ENCODE peak calls at places on chromosomes 7 and 10, in ten cellular contexts. F is right lobe of liver, I is AG04450, Y is endodermal cell, C is brain microvascular endothelial cell, M is chondrocyte, T is neural crest cell, V is heart left ventricle, R is PC-9, B is mesothelial cell of epicardium. Q is an unnamed sample.
A peak's percentile ranks its signal among the peaks of the same experiment; 100 is the strongest.

GRCh38 chr7:1397491-1398327 is 61.6 kb downstream of the MICALL2 start:
- DNase-seq in F (no peak), I (no peak), Y (no peak), C (peak; percentile 16), M (no peak), T (no peak), V (no peak), R (no peak), B (no peak), Q (no peak)

GRCh38 chr7:91772100-91772794 is 108.3 kb downstream of the MTERF1 start:
- DNase-seq in F (no peak), I (no peak), Y (no peak), C (peak; percentile 6), M (no peak), T (no peak), V (no peak), R (no peak), B (no peak), Q (no peak)

GRCh38 chr10:130423455-130424305 is 287.5 kb downstream of the GLRX3 start:
- DNase-seq in F (no peak), I (no peak), Y (peak; percentile 24), C (no peak), M (no peak), T (no peak), V (no peak), R (no peak), B (no peak), Q (no peak)

GRCh38 chr7:984361-985126 is 1.6 kb downstream of the CYP2W1 start:
- DNase-seq in F (no peak), I (no peak), Y (no peak), C (no peak), M (peak; percentile 93), T (no peak), V (no peak), R (no peak), B (no peak), Q (no peak)

GRCh38 chr10:31028076-31028475 is 3.6 kb downstream of the ZNF438 start:
- DNase-seq in F (no peak), I (no peak), Y (no peak), C (no peak), M (no peak), T (no peak), V (no peak), R (no peak), B (no peak), Q (no peak)

GRCh38 chr7:43689115-43689514 is 40.2 kb downstream of the COA1 start:
- DNase-seq in F (no peak), I (no peak), Y (no peak), C (no peak), M (no peak), T (no peak), V (no peak), R (no peak), B (no peak), Q (no peak)

GRCh38 chr7:86469680-86470295 is 173.9 kb upstream of the GRM3 start:
- DNase-seq in F (no peak), I (no peak), Y (peak; percentile 93), C (peak; percentile 59), M (no peak), T (peak; percentile 77), V (no peak), R (peak; percentile 45), B (peak; percentile 23), Q (peak; percentile 43)

GRCh38 chr10:70903262-70903921 is 15.0 kb upstream of the PCBD1 start:
- DNase-seq in F (peak; percentile 57), I (peak; percentile 4), Y (peak; percentile 94), C (peak; percentile 25), M (no peak), T (peak; percentile 64), V (peak; percentile 79), R (no peak), B (no peak), Q (peak; percentile 57)

GRCh38 chr10:35447693-35448407 is 111.5 kb downstream of the CCNY start:
- DNase-seq in F (no peak), I (no peak), Y (peak; percentile 60), C (peak; percentile 65), M (no peak), T (no peak), V (no peak), R (peak; percentile 79), B (no peak), Q (no peak)

GRCh38 chr10:112666070-112666469 is 219.1 kb downstream of the VTI1A start:
- DNase-seq in F (no peak), I (no peak), Y (no peak), C (no peak), M (no peak), T (no peak), V (no peak), R (no peak), B (no peak), Q (no peak)

GRCh38 chr7:88306590-88307048 is at the start of gene STEAP4:
- DNase-seq in F (peak; percentile 79), I (no peak), Y (peak; percentile 84), C (peak; percentile 27), M (peak; percentile 83), T (peak; percentile 8), V (peak; percentile 87), R (peak; percentile 89), B (peak; percentile 26), Q (peak; percentile 12)

GRCh38 chr10:3652886-3653285 is 132.1 kb downstream of the KLF6 start:
- DNase-seq in F (no peak), I (no peak), Y (no peak), C (no peak), M (no peak), T (no peak), V (no peak), R (no peak), B (no peak), Q (no peak)

GRCh38 chr10:11663763-11664555 is 52.5 kb upstream of the USP6NL start:
- DNase-seq in F (no peak), I (no peak), Y (no peak), C (no peak), M (no peak), T (no peak), V (no peak), R (no peak), B (no peak), Q (no peak)

GRCh38 chr7:47301657-47302295 is 280.1 kb downstream of the TNS3 start:
- DNase-seq in F (no peak), I (no peak), Y (no peak), C (no peak), M (no peak), T (no peak), V (no peak), R (no peak), B (no peak), Q (no peak)

GRCh38 chr10:100895346-100895745 is 17.4 kb upstream of the SLF2 start:
- DNase-seq in F (no peak), I (no peak), Y (no peak), C (no peak), M (no peak), T (no peak), V (no peak), R (no peak), B (no peak), Q (no peak)

DNA sequence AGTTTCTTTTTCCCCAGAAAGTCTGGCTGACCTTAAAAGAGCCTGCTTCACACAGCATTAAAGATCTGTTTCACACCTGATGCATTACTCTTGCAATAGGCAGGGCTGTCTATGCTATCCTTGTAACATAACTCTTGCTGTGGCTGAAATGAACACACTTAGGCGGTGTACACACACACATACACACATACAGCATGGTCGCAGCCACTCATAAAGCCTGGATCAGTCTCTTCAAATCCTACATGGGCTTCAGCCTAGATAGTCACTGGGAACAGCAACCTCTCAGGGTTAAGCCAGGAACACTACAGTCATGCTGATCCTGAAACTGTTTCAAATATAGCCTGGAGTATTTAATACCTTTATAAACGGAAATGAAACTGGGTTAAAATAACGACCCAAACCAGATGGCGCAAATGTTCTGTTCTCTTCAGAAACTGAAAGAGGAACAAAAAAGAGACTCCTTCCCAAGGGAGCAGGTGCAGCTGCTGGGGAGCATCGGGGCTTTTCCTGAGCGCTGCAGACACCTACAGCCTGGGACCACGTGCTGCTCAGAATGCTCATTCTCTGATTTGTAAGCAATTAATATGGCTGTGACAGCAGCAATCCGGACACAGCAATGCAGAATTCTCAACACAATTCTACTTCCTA is 61.0 kb upstream of the SFMBT2 start:
- DNase-seq in F (no peak), I (no peak), Y (no peak), C (no peak), M (no peak), T (no peak), V (no peak), R (no peak), B (no peak), Q (no peak)
- TF ChIP-seq CTCF in F (no peak), I (no peak), Y (no peak), C (no peak), M (no peak), T (no peak), V (no peak), R (no peak), B (no peak), Q (no peak)

DNA sequence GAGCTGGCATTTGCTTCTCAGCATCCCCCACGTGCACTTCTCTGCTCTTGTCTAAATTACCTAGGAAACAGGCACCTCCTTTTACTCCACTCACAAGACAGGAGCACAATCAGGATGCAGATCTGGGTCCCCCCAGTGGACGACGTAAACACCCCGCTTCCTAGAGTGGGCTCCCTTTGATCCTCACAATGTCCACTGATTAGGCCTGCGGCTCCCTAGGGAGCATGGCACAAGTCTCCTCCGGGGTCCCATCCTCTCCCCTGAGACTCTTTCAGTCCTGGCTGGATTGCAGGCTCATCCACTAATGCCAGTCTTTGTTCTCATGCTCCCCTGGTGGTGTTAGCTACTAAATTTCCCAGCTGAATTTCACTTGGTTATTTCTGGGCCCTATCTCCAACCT is 98.3 kb downstream of the GLI3 start:
- DNase-seq in F (no peak), I (no peak), Y (peak; percentile 58), C (no peak), M (no peak), T (no peak), V (no peak), R (no peak), B (no peak), Q (no peak)
- TF ChIP-seq CTCF in F (no peak), I (peak; percentile 9), Y (peak; percentile 47), C (peak; percentile 37), M (no peak), T (peak; percentile 28), V (no peak), R (no peak), B (no peak), Q (no peak)

GRCh38 chr7:130853503-130854279 is 119.7 kb upstream of the KLF14 start:
- DNase-seq in F (no peak), I (no peak), Y (no peak), C (no peak), M (no peak), T (no peak), V (no peak), R (peak; percentile 97), B (no peak), Q (no peak)
- TF ChIP-seq CTCF in F (no peak), I (no peak), Y (no peak), C (no peak), M (no peak), T (no peak), V (no peak), R (no peak), B (no peak), Q (no peak)

GRCh38 chr10:104617831-104618230 is 23.3 kb upstream of the SORCS3 start:
- DNase-seq in F (no peak), I (no peak), Y (no peak), C (no peak), M (no peak), T (no peak), V (no peak), R (no peak), B (no peak), Q (no peak)

GRCh38 chr10:104622175-104622574 is 18.9 kb upstream of the SORCS3 start:
- DNase-seq in F (no peak), I (no peak), Y (no peak), C (no peak), M (no peak), T (no peak), V (no peak), R (no peak), B (no peak), Q (no peak)

GRCh38 chr10:104622598-104623209 is 18.4 kb upstream of the SORCS3 start:
- DNase-seq in F (no peak), I (no peak), Y (peak; percentile 85), C (peak; percentile 5), M (no peak), T (no peak), V (no peak), R (no peak), B (no peak), Q (no peak)
- TF ChIP-seq CTCF in F (peak; percentile 49), I (peak; percentile 47), Y (peak; percentile 89), C (peak; percentile 65), M (peak; percentile 32), T (peak; percentile 68), V (peak; percentile 7), R (peak; percentile 54), B (no peak), Q (peak; percentile 78)

Q was measured in progenitor cell of endocrine pancreas.